ENCODE peak calls at places on chromosomes 1 and 21, in four cellular contexts. One of them, this sample, is unnamed.

GRCh38 chr1:77513839-77514763 is 168.4 kb downstream of the ZZZ3 start:
- DNase-seq in activated T-cell treated with anti-CD3 and anti-CD28 coated beads, Interleukin-2, amount 50 U/mL, for 72 hours: no peak
- DNase-seq in H4: peak
- DNase-seq in mucosa of gallbladder: peak
- DNase-seq in this sample: no peak

GRCh38 chr1:22284906-22285544 is 142.1 kb upstream of the WNT4 start:
- DNase-seq in mucosa of gallbladder: no peak
- DNase-seq in activated T-cell treated with anti-CD3 and anti-CD28 coated beads, Interleukin-2, amount 50 U/mL, for 72 hours: no peak
- DNase-seq in H4: no peak
- DNase-seq in this sample: no peak

GRCh38 chr1:98323906-98324358 is 337.6 kb upstream of the SNX7 start:
- DNase-seq in activated T-cell treated with anti-CD3 and anti-CD28 coated beads, Interleukin-2, amount 50 U/mL, for 72 hours: no peak
- DNase-seq in mucosa of gallbladder: peak
- DNase-seq in H4: peak
- DNase-seq in this sample: no peak

GRCh38 chr1:234709473-234710279 is 99.7 kb upstream of the IRF2BP2 start:
- DNase-seq in H4: no peak
- DNase-seq in activated T-cell treated with anti-CD3 and anti-CD28 coated beads, Interleukin-2, amount 50 U/mL, for 72 hours: no peak
- DNase-seq in mucosa of gallbladder: no peak
- DNase-seq in this sample: no peak

GRCh38 chr1:8858112-8858668 is 20.3 kb downstream of the ENO1 start:
- DNase-seq in activated T-cell treated with anti-CD3 and anti-CD28 coated beads, Interleukin-2, amount 50 U/mL, for 72 hours: no peak
- DNase-seq in mucosa of gallbladder: no peak
- DNase-seq in H4: peak
- DNase-seq in this sample: no peak

GRCh38 chr1:86714159-86714558 is 9.8 kb downstream of the SH3GLB1 start:
- DNase-seq in H4: no peak
- DNase-seq in mucosa of gallbladder: no peak
- DNase-seq in activated T-cell treated with anti-CD3 and anti-CD28 coated beads, Interleukin-2, amount 50 U/mL, for 72 hours: no peak
- DNase-seq in this sample: no peak

GRCh38 chr1:145891143-145891542 is 5.5 kb upstream of the ANKRD35 start:
- DNase-seq in mucosa of gallbladder: peak
- DNase-seq in activated T-cell treated with anti-CD3 and anti-CD28 coated beads, Interleukin-2, amount 50 U/mL, for 72 hours: no peak
- DNase-seq in H4: no peak
- DNase-seq in this sample: no peak

GRCh38 chr1:37682334-37682987 is 9.9 kb upstream of the CDCA8 start:
- DNase-seq in mucosa of gallbladder: peak
- DNase-seq in activated T-cell treated with anti-CD3 and anti-CD28 coated beads, Interleukin-2, amount 50 U/mL, for 72 hours: peak
- DNase-seq in H4: peak
- DNase-seq in this sample: peak

GRCh38 chr1:201937624-201938212 is 8.6 kb downstream of the LMOD1 start:
- DNase-seq in activated T-cell treated with anti-CD3 and anti-CD28 coated beads, Interleukin-2, amount 50 U/mL, for 72 hours: no peak
- DNase-seq in H4: peak
- DNase-seq in mucosa of gallbladder: no peak
- DNase-seq in this sample: no peak

GRCh38 chr1:180262628-180263488 is 32.8 kb downstream of the LHX4 start:
- DNase-seq in H4: no peak
- DNase-seq in mucosa of gallbladder: no peak
- DNase-seq in activated T-cell treated with anti-CD3 and anti-CD28 coated beads, Interleukin-2, amount 50 U/mL, for 72 hours: no peak
- DNase-seq in this sample: no peak

GRCh38 chr1:150548632-150549495 is at the start of gene ADAMTSL4:
- DNase-seq in activated T-cell treated with anti-CD3 and anti-CD28 coated beads, Interleukin-2, amount 50 U/mL, for 72 hours: peak
- DNase-seq in H4: no peak
- DNase-seq in mucosa of gallbladder: no peak
- DNase-seq in this sample: peak

GRCh38 chr1:222634180-222635013 is 16.5 kb downstream of the MIA3 start:
- DNase-seq in mucosa of gallbladder: peak
- DNase-seq in H4: peak
- DNase-seq in activated T-cell treated with anti-CD3 and anti-CD28 coated beads, Interleukin-2, amount 50 U/mL, for 72 hours: peak
- DNase-seq in this sample: peak

GRCh38 chr1:82721702-82722101 is 921.0 kb downstream of the ADGRL2 start:
- DNase-seq in mucosa of gallbladder: no peak
- DNase-seq in H4: no peak
- DNase-seq in activated T-cell treated with anti-CD3 and anti-CD28 coated beads, Interleukin-2, amount 50 U/mL, for 72 hours: no peak
- DNase-seq in this sample: no peak

GRCh38 chr1:30722175-30722537 is 1.2 kb downstream of the MATN1 start:
- DNase-seq in H4: no peak
- DNase-seq in activated T-cell treated with anti-CD3 and anti-CD28 coated beads, Interleukin-2, amount 50 U/mL, for 72 hours: no peak
- DNase-seq in mucosa of gallbladder: peak
- DNase-seq in this sample: no peak

GRCh38 chr21:41068411-41069304 is 99.3 kb upstream of the BACE2 start:
- DNase-seq in H4: peak
- DNase-seq in activated T-cell treated with anti-CD3 and anti-CD28 coated beads, Interleukin-2, amount 50 U/mL, for 72 hours: peak
- DNase-seq in mucosa of gallbladder: peak
- DNase-seq in this sample: peak

GRCh38 chr1:41363632-41364320 is 2.5 kb downstream of the FOXO6 start:
- DNase-seq in H4: no peak
- DNase-seq in activated T-cell treated with anti-CD3 and anti-CD28 coated beads, Interleukin-2, amount 50 U/mL, for 72 hours: no peak
- DNase-seq in mucosa of gallbladder: no peak
- DNase-seq in this sample: no peak

This sample was measured in RPMI8226.